ENCODE peak calls at places on chromosomes 6 and 20, in seven cellular contexts. I is PC-9, M is HCT116, X is GM23338, F is PC-3, E is neural progenitor cell, O is A673. W is an unnamed sample.

GRCh38 chr6:129338683-129339082 is 371.3 kb downstream of the ARHGAP18 start:
- DNase-seq in X (no peak), I (no peak), O (no peak), F (no peak), E (no peak), M (no peak), W (no peak)

GRCh38 chr6:15329154-15329781 is 83.4 kb downstream of the JARID2 start:
- DNase-seq in M (no peak), E (peak), X (no peak), F (peak), I (no peak), O (peak), W (no peak)

GRCh38 chr6:96898241-96898851 is 655 bp upstream of the NDUFAF4 start:
- DNase-seq in E (no peak), X (peak), I (no peak), O (peak), F (peak), M (no peak), W (no peak)

GRCh38 chr20:34060970-34061369 is 51.1 kb downstream of the EIF2S2 start:
- DNase-seq in F (no peak), X (no peak), I (no peak), E (no peak), O (no peak), M (no peak), W (no peak)

GRCh38 chr20:37282558-37282957 is 6.9 kb upstream of the MANBAL start:
- DNase-seq in I (no peak), X (peak), E (peak), F (peak), O (peak), M (no peak), W (peak)

GRCh38 chr20:34104059-34104458 is 8.0 kb downstream of the EIF2S2 start:
- DNase-seq in O (no peak), M (no peak), I (no peak), F (no peak), X (no peak), E (no peak), W (no peak)

GRCh38 chr6:169472786-169473416 is 219.3 kb upstream of the THBS2 start:
- DNase-seq in O (no peak), F (no peak), E (no peak), X (no peak), M (no peak), I (no peak), W (no peak)

GRCh38 chr6:26550250-26550993 is 12.3 kb downstream of the HMGN4 start:
- DNase-seq in E (peak), I (no peak), O (peak), F (peak), X (peak), M (no peak), W (peak)

GRCh38 chr6:11848852-11849731 is 70.5 kb upstream of the ADTRP start:
- DNase-seq in O (peak), E (no peak), X (no peak), F (no peak), I (no peak), M (no peak), W (no peak)

GRCh38 chr6:49527315-49527714 is 23.2 kb upstream of the C6orf141 start:
- DNase-seq in E (no peak), M (no peak), F (no peak), O (no peak), X (peak), I (no peak), W (no peak)

GRCh38 chr6:137900815-137901214 is 33.8 kb downstream of the TNFAIP3 start:
- DNase-seq in F (no peak), E (no peak), M (no peak), X (no peak), O (no peak), I (no peak), W (no peak)

GRCh38 chr6:137902721-137903120 is 35.7 kb downstream of the TNFAIP3 start:
- DNase-seq in F (no peak), X (no peak), E (no peak), O (no peak), I (no peak), M (no peak), W (no peak)

GRCh38 chr6:137903933-137904821 is 37.1 kb downstream of the TNFAIP3 start:
- DNase-seq in O (no peak), M (peak), X (no peak), I (no peak), E (no peak), F (no peak), W (peak)

GRCh38 chr6:137903274-137903932 is 36.3 kb downstream of the TNFAIP3 start:
- DNase-seq in O (no peak), M (no peak), E (no peak), F (no peak), X (no peak), I (no peak), W (no peak)

GRCh38 chr6:137901454-137901853 is 34.4 kb downstream of the TNFAIP3 start:
- DNase-seq in M (no peak), E (no peak), X (no peak), F (no peak), O (no peak), I (no peak), W (peak)
- TF ChIP-seq EZH2 in M (no peak), E (no peak), X (no peak), F (no peak), O (no peak), I (no peak), W (no peak)

DNA sequence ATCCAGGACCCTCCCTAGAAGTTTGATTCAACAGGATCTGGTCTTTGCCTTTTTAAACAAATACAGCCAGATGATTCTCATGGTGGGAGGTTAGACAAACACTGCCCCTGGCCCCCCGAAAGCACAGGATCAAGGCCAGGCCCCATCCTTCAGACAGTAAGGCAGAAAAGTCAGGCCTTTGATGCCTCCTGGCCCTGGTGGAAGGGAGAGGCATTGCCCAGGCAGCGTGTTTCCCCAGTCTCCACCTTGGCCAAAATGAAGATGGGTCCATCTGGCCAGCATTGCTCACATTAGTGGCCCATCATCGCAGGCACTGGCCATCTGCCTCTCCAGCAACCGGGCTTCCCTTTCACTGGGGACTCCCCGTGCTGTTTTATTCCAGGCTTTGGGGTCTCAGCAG is 4.3 kb downstream of the SULF2 start:
- DNase-seq in O (no peak), I (no peak), F (no peak), M (no peak), E (no peak), X (no peak), W (no peak)
- TF ChIP-seq CTCF in O (no peak), I (no peak), F (no peak), M (no peak), E (peak), X (peak), W (no peak)

DNA sequence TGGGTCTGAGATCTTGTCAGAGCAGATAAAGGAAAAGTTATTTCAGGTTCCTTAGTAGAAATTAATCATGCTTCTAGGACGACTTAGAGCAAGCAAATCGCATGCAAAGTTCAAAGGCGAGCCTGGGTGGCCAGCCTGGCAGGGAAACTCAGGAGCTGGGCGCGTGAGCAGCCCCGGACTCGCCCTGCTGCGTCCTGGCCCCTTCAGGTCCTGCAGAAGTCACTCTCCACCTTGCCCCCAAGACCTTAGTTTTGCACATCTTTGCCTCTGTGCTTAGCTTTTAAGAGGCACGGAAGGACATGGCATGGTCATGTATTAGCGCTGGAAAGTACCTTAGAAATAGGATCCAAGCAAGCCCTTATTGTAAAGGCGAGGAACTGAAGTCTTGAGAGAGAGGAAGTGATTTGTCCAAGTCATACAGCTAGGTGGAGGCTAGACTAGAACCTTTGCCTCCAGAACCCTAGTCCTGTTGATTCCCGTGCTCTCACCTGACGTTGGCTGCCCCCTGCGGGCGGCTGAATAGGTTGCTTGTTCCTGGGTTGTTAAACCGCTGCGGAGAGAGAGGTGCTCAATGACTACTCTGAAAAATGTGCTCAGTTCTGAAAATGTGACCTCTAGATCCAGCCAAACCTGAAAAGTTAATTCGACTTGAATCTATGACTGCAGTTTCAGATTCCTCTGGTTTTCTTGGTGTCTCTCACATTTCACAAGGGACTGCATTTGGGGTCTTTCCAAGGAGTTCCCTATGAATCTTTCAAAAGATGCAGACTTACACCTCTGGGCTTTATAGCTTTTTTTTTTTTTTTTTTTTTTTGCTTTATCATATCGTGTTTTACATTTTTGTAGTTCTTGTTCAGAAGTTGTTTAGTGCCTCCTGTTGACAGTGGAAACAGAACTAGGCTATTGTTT is 2.7 kb downstream of the MYB start:
- DNase-seq in E (peak), O (peak), M (peak), X (peak), I (peak), F (peak), W (peak)
- TF ChIP-seq EZH2 in E (no peak), O (no peak), M (no peak), X (no peak), I (no peak), F (no peak), W (no peak)

DNA sequence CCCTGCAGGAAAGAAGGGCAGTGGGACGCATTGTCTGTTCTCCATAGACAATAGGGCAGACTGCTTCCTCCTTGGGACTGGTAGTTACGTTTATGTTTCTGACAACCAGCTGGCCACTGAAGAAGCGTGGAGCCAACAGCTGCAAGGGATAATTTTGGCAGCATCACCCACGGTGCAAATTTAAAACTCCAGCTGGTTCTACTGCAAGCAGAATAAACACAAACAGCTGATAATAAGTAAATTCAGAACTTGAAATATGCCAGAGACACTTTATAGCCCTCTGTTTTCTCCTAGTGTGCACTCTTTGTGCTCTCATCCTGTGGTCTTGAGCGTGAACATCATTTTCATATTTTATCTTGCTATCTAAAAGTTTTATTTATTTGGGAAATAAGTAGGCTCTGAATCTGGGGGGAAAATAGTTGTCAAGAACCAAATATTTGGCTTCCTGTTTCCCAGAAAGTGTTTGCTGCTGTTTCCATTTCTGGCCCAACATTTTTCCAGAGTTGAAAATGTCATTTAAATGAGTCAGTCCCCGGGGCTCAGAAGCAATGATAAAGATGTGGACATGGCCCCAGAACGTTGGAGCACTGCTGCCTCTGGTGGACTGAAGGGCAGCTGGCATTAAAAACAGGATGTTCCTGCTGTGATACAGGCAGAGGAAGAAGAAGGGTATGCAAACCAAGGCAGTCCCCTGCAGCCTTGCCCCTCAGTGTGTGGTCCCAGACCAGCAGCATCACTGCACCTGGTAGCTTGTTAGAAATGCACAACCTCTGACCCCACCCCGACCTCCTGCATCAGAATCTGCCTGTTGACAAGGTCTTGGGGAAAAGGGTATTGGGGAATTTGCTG is 12.5 kb upstream of the THBD start:
- DNase-seq in E (peak), F (peak), M (no peak), X (peak), I (peak), O (peak), W (peak)
- TF ChIP-seq CTCF in E (peak), F (peak), M (peak), X (peak), I (peak), O (peak), W (peak)

GRCh38 chr6:35508542-35508941 is 4.2 kb downstream of the TULP1 start:
- DNase-seq in M (no peak), O (no peak), I (no peak), F (no peak), X (peak), E (no peak), W (no peak)

GRCh38 chr6:35514587-35514986 is 1.9 kb upstream of the TULP1 start:
- DNase-seq in I (no peak), X (no peak), E (no peak), F (no peak), M (no peak), O (no peak), W (no peak)

GRCh38 chr6:35512740-35513139 is at the start of gene TULP1:
- DNase-seq in F (no peak), X (peak), O (no peak), M (no peak), I (no peak), E (no peak), W (no peak)

GRCh38 chr6:35511980-35512379 is 716 bp downstream of the TULP1 start:
- DNase-seq in X (peak), O (no peak), F (no peak), M (no peak), E (no peak), I (no peak), W (no peak)

GRCh38 chr6:35511183-35511941 is 1.3 kb downstream of the TULP1 start:
- DNase-seq in F (no peak), O (no peak), M (no peak), E (no peak), I (no peak), X (peak), W (no peak)
- TF ChIP-seq EZH2 in F (no peak), O (no peak), M (no peak), E (no peak), I (no peak), X (peak), W (no peak)

DNA sequence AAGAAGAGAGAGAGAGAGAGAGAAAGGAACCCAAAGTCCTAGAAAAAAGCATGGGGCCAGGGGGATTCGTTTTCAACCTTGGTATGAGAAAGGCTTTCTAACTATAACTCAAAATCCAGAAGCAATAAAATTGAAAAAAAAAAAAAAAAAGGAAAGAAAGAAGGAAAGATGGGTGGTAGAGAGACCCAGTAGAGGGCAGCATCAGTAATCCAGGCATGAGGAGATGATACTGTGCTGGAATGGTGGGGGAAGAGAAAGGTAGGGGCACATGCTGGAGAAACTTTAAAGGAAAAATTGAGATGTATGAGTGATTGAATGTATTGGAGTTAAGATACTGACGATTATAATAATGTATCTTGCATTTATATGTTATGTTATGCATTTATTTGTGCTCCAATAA is 1040.7 kb upstream of the FLRT3 start:
- DNase-seq in E (no peak), I (no peak), X (peak), F (peak), M (no peak), O (no peak), W (no peak)
- TF ChIP-seq CTCF in E (peak), I (no peak), X (peak), F (peak), M (no peak), O (no peak), W (no peak)